ENCODE peak calls at places on chromosomes 13 and 19, in five cellular contexts. V, A, J, Q and M are unnamed samples.

GRCh38 chr19:18090545-18091216 is 3.9 kb upstream of the IL12RB1 start:
- DNase-seq in V (no peak), A (no peak), J (no peak), Q (no peak), M (no peak)

GRCh38 chr19:33329060-33329459 is 26.7 kb upstream of the CEBPA start:
- DNase-seq in V (no peak), A (no peak), J (no peak), Q (no peak), M (no peak)

GRCh38 chr19:10353793-10354391 is 14.5 kb upstream of the ICAM3 start:
- DNase-seq in V (peak), A (peak), J (peak), Q (peak), M (peak)

GRCh38 chr19:36256853-36257511 is 42.1 kb downstream of the ZNF146 start:
- DNase-seq in V (no peak), A (no peak), J (no peak), Q (no peak), M (no peak)

GRCh38 chr13:97798171-97798821 is 155.2 kb upstream of the IPO5 start:
- DNase-seq in V (no peak), A (peak), J (no peak), Q (no peak), M (no peak)

GRCh38 chr13:83350569-83350968 is 531.7 kb downstream of the SLITRK1 start:
- DNase-seq in V (no peak), A (no peak), J (no peak), Q (no peak), M (no peak)

GRCh38 chr13:30121666-30122065 is 185.7 kb downstream of the KATNAL1 start:
- DNase-seq in V (no peak), A (no peak), J (no peak), Q (peak), M (no peak)

GRCh38 chr13:109785141-109785891 is 1.1 kb downstream of the IRS2 start:
- DNase-seq in V (peak), A (peak), J (no peak), Q (no peak), M (peak)

GRCh38 chr19:2974342-2974932 is 2.9 kb upstream of the TLE6 start:
- DNase-seq in V (peak), A (no peak), J (no peak), Q (peak), M (peak)

GRCh38 chr19:2978467-2978767 is 1.1 kb downstream of the TLE6 start:
- DNase-seq in V (no peak), A (no peak), J (no peak), Q (no peak), M (no peak)

GRCh38 chr19:2977001-2977685 is at the start of gene TLE6:
- DNase-seq in V (peak), A (peak), J (peak), Q (peak), M (peak)

GRCh38 chr19:2977686-2978466 is 512 bp downstream of the TLE6 start:
- DNase-seq in V (peak), A (no peak), J (no peak), Q (no peak), M (no peak)

GRCh38 chr19:2976609-2977000 is 759 bp upstream of the TLE6 start:
- DNase-seq in V (peak), A (peak), J (no peak), Q (no peak), M (no peak)
- H3K9ac ChIP-seq in V (no peak), A (peak), J (no peak), Q (peak), M (peak)

GRCh38 chr13:40233731-40234195 is 432.7 kb downstream of the FOXO1 start:
- DNase-seq in V (no peak), A (no peak), J (no peak), Q (no peak), M (peak)
- H3K27ac ChIP-seq in V (no peak), A (no peak), J (no peak), Q (no peak), M (no peak)

GRCh38 chr19:55623130-55623868 is 1.1 kb downstream of the ZNF784 start:
- DNase-seq in V (no peak), A (no peak), J (no peak), Q (no peak), M (no peak)

GRCh38 chr19:55622242-55622969 is 2.0 kb downstream of the ZNF784 start:
- DNase-seq in V (no peak), A (no peak), J (no peak), Q (no peak), M (no peak)

GRCh38 chr19:55620410-55620809 is 4.0 kb downstream of the ZNF784 start:
- DNase-seq in V (no peak), A (no peak), J (no peak), Q (peak), M (no peak)

GRCh38 chr19:55620951-55621672 is 3.3 kb downstream of the ZNF784 start:
- DNase-seq in V (no peak), A (no peak), J (no peak), Q (no peak), M (no peak)

GRCh38 chr19:55621673-55622231 is 2.6 kb downstream of the ZNF784 start:
- DNase-seq in V (no peak), A (no peak), J (no peak), Q (no peak), M (peak)
- H3K4me3 ChIP-seq in V (no peak), A (no peak), J (peak), Q (no peak), M (no peak)

GRCh38 chr19:49565261-49565660 is 15.1 kb downstream of the NOSIP start:
- DNase-seq in V (no peak), A (no peak), J (no peak), Q (no peak), M (no peak)

GRCh38 chr19:49566302-49566701 is 14.1 kb downstream of the NOSIP start:
- DNase-seq in V (no peak), A (no peak), J (no peak), Q (no peak), M (no peak)

GRCh38 chr19:49570138-49570856 is 10.1 kb downstream of the NOSIP start:
- DNase-seq in V (peak), A (peak), J (peak), Q (peak), M (no peak)

GRCh38 chr19:49570997-49571676 is 9.2 kb downstream of the NOSIP start:
- DNase-seq in V (peak), A (peak), J (no peak), Q (peak), M (no peak)

GRCh38 chr19:49567722-49568454 is 12.5 kb downstream of the NOSIP start:
- DNase-seq in V (no peak), A (no peak), J (no peak), Q (peak), M (no peak)
- H3K9ac ChIP-seq in V (no peak), A (no peak), J (no peak), Q (no peak), M (no peak)

DNA sequence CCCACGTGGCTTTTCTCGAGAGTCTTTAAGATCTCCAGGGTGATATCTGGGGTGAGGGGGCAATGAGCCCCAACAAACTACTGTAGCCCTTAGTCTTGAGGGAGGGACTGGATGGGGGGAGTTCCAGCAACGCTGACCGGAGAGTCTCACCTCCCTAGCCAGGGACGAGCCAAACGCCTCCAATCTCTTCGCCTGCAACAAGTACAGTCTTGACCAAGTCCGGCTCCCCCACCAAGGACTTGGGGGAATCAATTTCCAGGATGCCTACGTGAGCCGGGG is 442 bp downstream of the CCDC8 start:
- DNase-seq in V (no peak), A (no peak), J (no peak), Q (no peak), M (no peak)
- H3K27ac ChIP-seq in V (no peak), A (peak), J (no peak), Q (no peak), M (peak)

GRCh38 chr13:112101360-112101930 is 34.5 kb downstream of the SOX1 start:
- DNase-seq in V (no peak), A (no peak), J (no peak), Q (no peak), M (no peak)

GRCh38 chr13:112096959-112097358 is 30.0 kb downstream of the SOX1 start:
- DNase-seq in V (no peak), A (no peak), J (no peak), Q (no peak), M (no peak)

GRCh38 chr13:112098699-112099098 is 31.8 kb downstream of the SOX1 start:
- DNase-seq in V (no peak), A (no peak), J (no peak), Q (no peak), M (no peak)

GRCh38 chr13:112095354-112095753 is 28.4 kb downstream of the SOX1 start:
- DNase-seq in V (no peak), A (no peak), J (no peak), Q (no peak), M (no peak)

GRCh38 chr13:112097770-112098169 is 30.8 kb downstream of the SOX1 start:
- DNase-seq in V (no peak), A (no peak), J (no peak), Q (no peak), M (no peak)
- H3K4me3 ChIP-seq in V (no peak), A (no peak), J (no peak), Q (no peak), M (no peak)

GRCh38 chr19:55254625-55254977 is 4.2 kb downstream of the PPP6R1 start:
- DNase-seq in V (no peak), A (no peak), J (no peak), Q (no peak), M (no peak)
- H3K9ac ChIP-seq in V (no peak), A (no peak), J (peak), Q (peak), M (no peak)

GRCh38 chr13:27037171-27037570 is 134.4 kb downstream of the USP12 start:
- DNase-seq in V (no peak), A (no peak), J (no peak), Q (no peak), M (no peak)
- H3K27ac ChIP-seq in V (no peak), A (no peak), J (no peak), Q (no peak), M (no peak)